ENCODE peak calls at places on chromosomes 1 and 21, in four cellular contexts. Q, F, Y and X are unnamed samples.

GRCh38 chr1:16617101-16617727 is 3.9 kb upstream of the NBPF1 start:
- DNase-seq in Q (no peak), F (no peak), Y (no peak), X (no peak)

GRCh38 chr1:1068374-1069060 is 5.6 kb downstream of the RNF223 start:
- DNase-seq in Q (no peak), F (no peak), Y (no peak), X (no peak)

GRCh38 chr1:99004270-99005141 is at the start of gene PLPPR5:
- DNase-seq in Q (no peak), F (no peak), Y (no peak), X (peak)

GRCh38 chr1:229180161-229180560 is 90.8 kb upstream of the RAB4A start:
- DNase-seq in Q (no peak), F (no peak), Y (no peak), X (no peak)

GRCh38 chr1:181133441-181133951 is 45.0 kb downstream of the IER5 start:
- DNase-seq in Q (no peak), F (no peak), Y (no peak), X (no peak)

GRCh38 chr1:192580351-192580962 is 4.9 kb downstream of the RGS1 start:
- DNase-seq in Q (no peak), F (no peak), Y (peak), X (peak)

GRCh38 chr1:150549496-150550221 is 451 bp downstream of the ADAMTSL4 start:
- DNase-seq in Q (no peak), F (no peak), Y (no peak), X (peak)

GRCh38 chr1:111625263-111625662 is 5.7 kb downstream of the RAP1A start:
- DNase-seq in Q (no peak), F (no peak), Y (no peak), X (no peak)

GRCh38 chr21:39645331-39645730 is 32.6 kb downstream of the B3GALT5 start:
- DNase-seq in Q (no peak), F (no peak), Y (no peak), X (no peak)

GRCh38 chr21:41247561-41247968 is 69.0 kb upstream of the FAM3B start:
- DNase-seq in Q (no peak), F (peak), Y (no peak), X (no peak)

GRCh38 chr1:47023268-47024137 is at the start of gene CYP4X1:
- DNase-seq in Q (no peak), F (no peak), Y (no peak), X (no peak)

GRCh38 chr1:3771108-3772026 is 1.2 kb upstream of the SMIM1 start:
- DNase-seq in Q (no peak), F (no peak), Y (no peak), X (no peak)

GRCh38 chr1:223326776-223327175 is 37.2 kb downstream of the SUSD4 start:
- DNase-seq in Q (no peak), F (no peak), Y (peak), X (peak)

GRCh38 chr1:40742363-40743061 is 41.1 kb upstream of the KCNQ4 start:
- DNase-seq in Q (no peak), F (no peak), Y (no peak), X (peak)